ENCODE peak calls at places on chromosome 3, in ten cellular contexts. T is breast epithelium, I is SK-N-SH, Y is GM12892, S is HCT116, O is sigmoid colon, K is transverse colon, M is esophagus muscularis mucosa, W is K562, P is SK-N-MC. B is an unnamed sample.

GRCh38 chr3:120622457-120622856 is 26.3 kb downstream of the NDUFB4 start:
- DNase-seq in P (no peak), M (no peak), T (no peak), W (no peak), K (no peak), I (no peak), S (no peak), Y (no peak), O (no peak), B (no peak)

GRCh38 chr3:37906734-37907282 is 45.1 kb downstream of the CTDSPL start:
- DNase-seq in S (no peak), O (no peak), M (no peak), K (no peak), P (no peak), I (no peak), W (no peak), Y (no peak), T (no peak), B (no peak)

GRCh38 chr3:58214484-58215316 is 3.9 kb upstream of the DNASE1L3 start:
- DNase-seq in M (no peak), S (no peak), W (no peak), Y (peak), T (peak), K (peak), I (no peak), O (no peak), P (no peak), B (no peak)

GRCh38 chr3:42652611-42653302 is 740 bp upstream of the ZBTB47 start:
- DNase-seq in Y (no peak), O (peak), P (no peak), M (peak), I (peak), W (peak), S (peak), K (peak), T (peak), B (peak)

GRCh38 chr3:101779047-101779807 is at the start of gene NXPE3:
- DNase-seq in O (peak), K (peak), P (no peak), I (peak), T (peak), W (peak), Y (peak), S (peak), M (peak), B (peak)

GRCh38 chr3:161273589-161274218 is 52.6 kb downstream of the NMD3 start:
- DNase-seq in P (peak), T (no peak), W (peak), I (peak), M (no peak), Y (no peak), O (no peak), S (peak), K (no peak), B (no peak)

GRCh38 chr3:58120075-58120812 is 90.5 kb downstream of the DNASE1L3 start:
- DNase-seq in P (no peak), O (no peak), K (no peak), M (no peak), Y (no peak), S (no peak), T (no peak), W (no peak), I (no peak), B (peak)

GRCh38 chr3:171967137-171967783 is 72.1 kb upstream of the FNDC3B start:
- DNase-seq in P (no peak), K (no peak), W (no peak), T (no peak), Y (no peak), I (no peak), M (no peak), O (no peak), S (peak), B (no peak)

DNA sequence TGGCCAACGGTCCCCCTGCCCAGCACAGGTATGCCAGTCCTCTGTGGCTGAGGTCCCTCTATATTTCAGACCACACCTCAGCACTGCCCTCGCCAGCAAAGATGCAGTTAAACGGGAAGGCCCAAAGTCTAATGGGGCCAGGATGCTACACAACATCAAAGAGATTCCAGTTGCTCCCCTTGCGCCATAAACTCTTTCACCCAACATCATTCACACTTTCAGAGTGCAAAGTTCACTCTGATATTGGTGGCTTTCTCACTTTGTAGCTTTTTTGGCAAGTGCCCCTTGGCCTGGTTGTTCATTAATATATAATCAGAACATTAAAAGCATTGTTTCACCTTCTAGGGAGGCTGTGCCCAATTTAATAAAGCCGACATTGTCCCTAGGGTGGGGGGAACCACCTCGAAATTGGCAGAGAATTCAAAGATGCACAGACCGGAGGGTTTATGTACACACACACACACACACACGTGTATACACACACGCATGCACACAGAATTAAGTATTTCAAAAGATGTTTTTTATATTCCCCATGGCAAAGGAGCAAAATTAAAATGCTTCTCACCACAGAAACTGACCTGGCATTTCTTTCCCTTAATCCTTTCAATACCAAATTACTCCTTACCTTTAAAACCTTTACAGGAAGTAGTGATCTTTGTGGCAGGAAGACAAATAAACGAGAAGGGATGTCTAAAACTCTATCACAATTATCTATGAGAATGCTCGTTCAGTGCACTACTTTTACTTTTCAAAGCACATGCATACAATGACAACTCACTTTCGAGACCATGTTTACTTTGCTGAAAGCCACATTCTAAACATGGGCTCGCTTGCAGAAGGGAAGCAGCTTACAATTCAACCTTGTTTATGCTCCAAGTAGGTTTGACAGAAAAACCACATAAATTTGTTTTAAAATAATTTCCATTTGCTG is 19.5 kb downstream of the LRIG1 start:
- DNase-seq in K (no peak), M (no peak), Y (no peak), I (no peak), O (no peak), P (no peak), T (no peak), S (no peak), W (no peak), B (peak)
- TF ChIP-seq POLR2AphosphoS5 in K (peak), M (no peak), Y (no peak), I (no peak), O (no peak), P (no peak), T (no peak), S (no peak), W (no peak), B (peak)

GRCh38 chr3:31922962-31923361 is 58.1 kb downstream of the OSBPL10 start:
- DNase-seq in P (no peak), S (no peak), I (no peak), O (no peak), K (no peak), M (no peak), T (no peak), Y (no peak), W (no peak), B (no peak)
- TF ChIP-seq POLR2AphosphoS5 in P (no peak), S (no peak), I (no peak), O (no peak), K (no peak), M (no peak), T (no peak), Y (no peak), W (no peak), B (no peak)

GRCh38 chr3:48595526-48596121 is 495 bp upstream of the COL7A1 start:
- DNase-seq in W (peak), I (peak), T (peak), O (no peak), P (no peak), Y (no peak), K (peak), S (no peak), M (no peak), B (peak)
- TF ChIP-seq POLR2AphosphoS5 in W (no peak), I (no peak), T (no peak), O (no peak), P (no peak), Y (no peak), K (no peak), S (peak), M (peak), B (no peak)

GRCh38 chr3:182792901-182793662 is at the start of gene ATP11B:
- DNase-seq in S (peak), W (peak), T (peak), P (no peak), M (peak), O (peak), K (peak), I (peak), Y (peak), B (peak)
- TF ChIP-seq POLR2AphosphoS5 in S (peak), W (peak), T (no peak), P (peak), M (peak), O (peak), K (peak), I (peak), Y (peak), B (no peak)

DNA sequence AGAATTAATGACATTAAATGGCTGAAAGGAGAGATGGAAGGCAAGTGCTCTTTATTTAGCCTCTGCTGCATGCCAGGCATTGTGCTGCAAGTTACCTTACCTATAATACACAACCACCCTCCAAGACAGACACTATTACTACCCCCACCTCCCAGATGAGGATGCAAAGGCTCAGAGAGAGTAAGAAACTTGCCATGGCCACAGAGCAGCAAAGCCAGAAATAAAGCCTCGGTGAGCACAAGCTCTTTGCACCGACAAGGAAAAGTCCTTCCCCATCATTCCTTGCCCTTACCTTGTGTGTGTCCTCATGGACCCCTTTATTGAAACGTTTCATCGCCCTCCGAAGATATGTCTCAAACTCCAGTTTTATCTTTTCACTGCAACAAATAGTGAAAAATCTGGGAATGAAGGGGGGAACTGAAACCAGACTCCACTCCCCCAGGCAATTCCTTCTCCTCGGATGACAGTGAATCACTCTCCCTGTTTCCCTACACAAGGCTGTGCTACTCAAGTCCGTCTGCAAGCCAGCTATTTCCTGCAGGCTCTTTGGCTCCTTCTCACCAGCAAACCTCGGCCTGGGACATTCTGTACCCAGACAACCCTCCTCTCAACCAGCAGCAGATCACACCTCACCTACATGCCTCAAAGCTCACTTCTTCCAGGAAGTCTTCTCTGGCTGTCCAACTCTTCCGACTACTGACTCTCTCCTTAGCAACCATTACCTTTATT is 11.4 kb downstream of the XPC start:
- DNase-seq in S (no peak), T (no peak), K (no peak), I (no peak), P (no peak), W (no peak), O (no peak), Y (no peak), M (no peak), B (no peak)
- TF ChIP-seq POLR2AphosphoS5 in S (no peak), T (no peak), K (no peak), I (no peak), P (no peak), W (no peak), O (no peak), Y (no peak), M (no peak), B (no peak)

DNA sequence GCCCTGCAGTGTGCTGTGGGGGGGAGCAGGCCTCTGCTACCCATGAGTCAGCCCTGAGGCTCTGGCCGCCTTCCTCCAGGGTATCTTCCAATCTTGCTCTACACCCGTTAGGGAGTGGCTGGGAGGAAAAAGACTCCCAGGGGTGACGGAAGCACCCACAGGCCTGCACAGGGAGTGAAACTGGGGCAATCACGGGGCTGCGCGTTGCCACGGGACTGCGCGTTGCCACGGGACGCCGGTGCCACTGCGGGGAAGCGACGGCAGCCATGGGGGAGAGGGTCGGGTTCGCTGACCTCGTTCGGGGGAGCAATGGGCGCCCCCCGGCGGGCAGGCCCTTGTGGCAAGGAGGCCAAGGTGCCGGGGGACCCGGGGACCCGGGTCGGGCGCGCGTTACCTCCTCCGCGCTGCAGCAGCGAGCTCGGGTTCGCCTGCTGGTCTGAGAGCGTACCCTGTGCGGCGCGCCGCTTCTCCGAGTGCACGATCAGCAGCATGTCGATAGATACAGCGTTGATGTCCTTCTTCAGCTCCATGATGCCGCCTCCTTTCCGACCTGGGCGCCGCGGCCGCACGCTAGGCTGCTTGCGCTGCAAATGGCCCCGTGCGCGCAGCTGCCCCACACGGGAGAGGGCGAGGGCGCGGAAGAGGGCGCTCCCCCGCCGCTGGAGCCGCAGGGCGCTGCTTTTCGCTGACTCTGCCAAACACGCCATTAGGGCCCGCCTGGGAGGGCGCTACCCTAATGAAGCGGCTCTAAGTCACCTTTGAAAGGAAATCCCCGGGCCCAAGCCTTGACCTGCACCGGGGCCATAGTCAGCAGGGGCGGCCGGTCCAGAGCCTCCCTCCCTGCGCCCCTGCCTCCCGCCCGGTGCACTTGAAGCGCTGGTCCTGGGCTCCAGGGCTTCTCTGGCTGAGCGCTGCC is at the start of gene KY:
- DNase-seq in S (no peak), K (peak), M (peak), I (peak), Y (no peak), P (no peak), W (no peak), O (no peak), T (no peak), B (peak)
- TF ChIP-seq POLR2AphosphoS5 in S (no peak), K (no peak), M (no peak), I (no peak), Y (no peak), P (no peak), W (no peak), O (no peak), T (no peak), B (no peak)

GRCh38 chr3:169430687-169431404 is 232.7 kb downstream of the MECOM start:
- DNase-seq in T (no peak), K (no peak), S (no peak), W (no peak), Y (no peak), O (no peak), P (no peak), M (no peak), I (no peak), B (peak)
- TF ChIP-seq POLR2AphosphoS5 in T (no peak), K (no peak), S (no peak), W (no peak), Y (no peak), O (no peak), P (no peak), M (no peak), I (no peak), B (no peak)

GRCh38 chr3:13599887-13600450 is 51.0 kb downstream of the FBLN2 start:
- DNase-seq in S (no peak), P (no peak), I (no peak), T (no peak), O (peak), K (no peak), Y (no peak), M (no peak), W (no peak), B (no peak)

GRCh38 chr3:13600950-13601691 is 52.2 kb downstream of the FBLN2 start:
- DNase-seq in M (no peak), I (peak), W (no peak), K (no peak), Y (no peak), T (no peak), O (peak), P (no peak), S (peak), B (no peak)

GRCh38 chr3:13598201-13598600 is 49.3 kb downstream of the FBLN2 start:
- DNase-seq in P (no peak), S (no peak), Y (no peak), W (no peak), M (no peak), I (no peak), K (no peak), O (peak), T (no peak), B (no peak)

GRCh38 chr3:13597661-13598060 is 48.7 kb downstream of the FBLN2 start:
- DNase-seq in W (no peak), K (no peak), M (no peak), O (peak), S (no peak), T (no peak), Y (no peak), P (no peak), I (no peak), B (no peak)

DNA sequence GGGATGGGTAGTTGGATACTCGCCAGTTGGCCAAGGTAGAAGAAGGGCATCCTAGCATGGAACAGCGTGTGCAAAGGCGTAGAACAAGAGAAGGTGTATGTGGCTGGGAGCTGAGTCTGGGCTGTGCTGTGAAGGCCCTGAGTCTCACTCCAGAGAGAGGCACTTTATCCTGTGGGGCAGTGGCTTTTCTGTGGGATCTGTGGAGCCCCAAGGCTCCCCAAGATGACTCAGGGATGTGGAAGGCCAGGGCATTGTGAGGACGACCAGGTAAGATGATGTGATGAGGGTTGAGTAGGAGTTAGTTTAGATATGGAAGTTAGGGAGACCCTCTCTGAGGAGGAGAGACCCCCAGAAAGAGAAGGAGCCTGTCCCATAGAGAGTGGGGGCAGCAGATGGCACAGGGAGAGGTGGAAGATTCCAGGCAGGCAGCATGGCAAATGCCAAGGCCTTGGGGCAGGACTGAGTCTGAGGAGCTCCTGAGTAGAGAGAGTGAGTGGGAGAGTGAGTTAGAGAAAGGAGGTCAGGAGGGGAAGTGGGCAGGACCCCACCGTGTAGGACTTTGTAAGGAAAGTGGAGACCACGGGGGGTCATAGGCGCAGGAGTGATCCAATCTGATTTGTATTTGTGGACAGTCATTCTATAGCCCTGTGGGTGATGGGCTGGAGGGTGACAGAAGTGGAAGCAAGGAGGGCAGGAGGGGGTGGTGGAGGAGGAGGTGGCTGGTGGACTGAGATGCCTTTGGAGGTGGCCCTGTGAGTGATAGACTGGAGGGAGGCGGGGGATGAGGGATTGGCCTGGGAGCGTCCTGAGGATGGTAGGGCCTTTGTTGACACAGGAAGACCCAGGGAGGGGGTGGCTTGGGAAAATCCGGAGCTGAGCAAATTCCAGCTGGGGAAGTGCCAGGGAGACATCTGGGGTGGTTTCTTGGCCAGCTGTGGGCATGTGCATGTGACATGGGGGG is 50.3 kb downstream of the FBLN2 start:
- DNase-seq in T (no peak), I (no peak), O (peak), W (no peak), K (no peak), Y (no peak), S (no peak), P (no peak), M (no peak), B (no peak)
- TF ChIP-seq POLR2AphosphoS5 in T (no peak), I (no peak), O (no peak), W (no peak), K (no peak), Y (no peak), S (no peak), P (no peak), M (no peak), B (no peak)

DNA sequence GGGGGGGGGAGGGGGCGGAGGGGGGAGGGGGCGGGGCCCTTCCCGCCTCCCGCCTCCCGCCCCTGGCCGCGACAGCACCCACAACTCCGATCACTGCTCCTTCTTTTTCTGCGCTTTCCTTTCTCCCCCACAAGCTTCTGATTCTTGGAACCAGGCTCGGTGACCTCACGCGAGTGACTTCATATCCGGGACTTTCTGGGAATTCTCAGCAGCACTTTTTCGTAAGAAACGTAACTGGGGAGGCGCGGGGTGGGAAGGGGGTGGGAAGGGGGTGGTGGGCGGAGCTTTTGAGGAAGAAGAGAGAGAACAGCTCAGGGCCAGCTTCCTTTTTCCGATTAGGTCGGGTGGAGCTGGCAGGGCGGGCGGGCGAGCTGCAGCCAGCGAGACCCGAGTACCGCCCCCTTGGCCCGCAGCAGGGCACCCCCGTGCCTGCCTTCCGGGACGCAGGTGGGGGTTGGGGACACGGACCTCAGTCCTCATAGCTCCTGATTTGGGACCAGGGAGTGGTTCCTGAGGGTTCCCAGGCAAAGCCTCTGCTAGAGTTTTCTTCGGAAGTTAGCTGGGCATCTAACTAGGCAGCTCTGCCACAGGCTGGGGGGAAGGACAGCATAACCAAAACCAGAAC is 14.6 kb downstream of the XIRP1 start:
- DNase-seq in I (peak), W (peak), S (peak), M (peak), Y (peak), P (peak), T (peak), O (peak), K (peak), B (peak)
- TF ChIP-seq POLR2AphosphoS5 in I (peak), W (peak), S (peak), M (peak), Y (no peak), P (peak), T (peak), O (peak), K (peak), B (peak)

B was measured in stomach.